ENCODE peak calls at places on chromosomes 3 and 15, in four cellular contexts. One of them, this sample, is unnamed.
A peak's percentile ranks its signal among the peaks of the same experiment; 100 is the strongest.

GRCh38 chr3:112481342-112481870 is 17.9 kb downstream of the BTLA start:
- DNase-seq in K562: no peak
- DNase-seq in GM12878: no peak
- DNase-seq in endothelial cell of umbilical vein: no peak
- DNase-seq in this sample: no peak

GRCh38 chr3:163490119-163490518 is 1588.2 kb downstream of the SI start:
- DNase-seq in K562: peak; percentile 59
- DNase-seq in GM12878: no peak
- DNase-seq in endothelial cell of umbilical vein: no peak
- DNase-seq in this sample: peak; percentile 48

GRCh38 chr3:39407259-39407629 is 724 bp downstream of the RPSA start:
- DNase-seq in K562: no peak
- DNase-seq in GM12878: no peak
- DNase-seq in endothelial cell of umbilical vein: peak; percentile 36
- DNase-seq in this sample: no peak

GRCh38 chr3:62159693-62160092 is 213.7 kb downstream of the FEZF2 start:
- DNase-seq in K562: no peak
- DNase-seq in GM12878: no peak
- DNase-seq in endothelial cell of umbilical vein: peak; percentile 95
- DNase-seq in this sample: no peak

GRCh38 chr3:181782306-181782924 is 70.7 kb downstream of the SOX2 start:
- DNase-seq in K562: no peak
- DNase-seq in GM12878: no peak
- DNase-seq in endothelial cell of umbilical vein: peak; percentile 58
- DNase-seq in this sample: no peak

GRCh38 chr3:136070334-136070733 is 104.8 kb downstream of the PPP2R3A start:
- DNase-seq in K562: no peak
- DNase-seq in GM12878: no peak
- DNase-seq in endothelial cell of umbilical vein: no peak
- DNase-seq in this sample: no peak

GRCh38 chr3:123765475-123766166 is 118.5 kb downstream of the MYLK start:
- DNase-seq in K562: no peak
- DNase-seq in GM12878: no peak
- DNase-seq in endothelial cell of umbilical vein: peak; percentile 20
- DNase-seq in this sample: no peak

GRCh38 chr15:86515625-86516024 is 436.0 kb downstream of the AGBL1 start:
- DNase-seq in K562: no peak
- DNase-seq in GM12878: no peak
- DNase-seq in endothelial cell of umbilical vein: no peak
- DNase-seq in this sample: no peak

GRCh38 chr3:105974381-105974780 is 105.6 kb upstream of the CBLB start:
- DNase-seq in K562: no peak
- DNase-seq in GM12878: no peak
- DNase-seq in endothelial cell of umbilical vein: no peak
- DNase-seq in this sample: no peak

GRCh38 chr15:67945951-67946700 is 106.3 kb upstream of the RNU6-1 start:
- DNase-seq in K562: peak; percentile 54
- DNase-seq in GM12878: no peak
- DNase-seq in endothelial cell of umbilical vein: no peak
- DNase-seq in this sample: no peak

GRCh38 chr3:141231923-141232861 is 567 bp downstream of the PXYLP1 start:
- DNase-seq in K562: peak; percentile 27
- DNase-seq in GM12878: no peak
- DNase-seq in endothelial cell of umbilical vein: peak; percentile 16
- DNase-seq in this sample: no peak

GRCh38 chr3:14861451-14862302 is 42.9 kb downstream of the FGD5 start:
- DNase-seq in K562: no peak
- DNase-seq in GM12878: no peak
- DNase-seq in endothelial cell of umbilical vein: no peak
- DNase-seq in this sample: no peak

GRCh38 chr15:46955576-46955975 is 761.7 kb upstream of the SEMA6D start:
- DNase-seq in K562: no peak
- DNase-seq in GM12878: no peak
- DNase-seq in endothelial cell of umbilical vein: no peak
- DNase-seq in this sample: no peak

GRCh38 chr3:101081990-101082389 is 88.8 kb upstream of the ABI3BP start:
- DNase-seq in K562: no peak
- DNase-seq in GM12878: no peak
- DNase-seq in endothelial cell of umbilical vein: no peak
- DNase-seq in this sample: no peak

GRCh38 chr3:169453256-169454059 is 210.1 kb downstream of the MECOM start:
- DNase-seq in K562: peak; percentile 44
- DNase-seq in GM12878: no peak
- DNase-seq in endothelial cell of umbilical vein: no peak
- DNase-seq in this sample: no peak

GRCh38 chr3:43178891-43179366 is 73.0 kb upstream of the POMGNT2 start:
- DNase-seq in K562: no peak
- DNase-seq in GM12878: no peak
- DNase-seq in endothelial cell of umbilical vein: peak; percentile 83
- DNase-seq in this sample: peak; percentile 80

GRCh38 chr15:39588531-39589192 is 7.8 kb downstream of the THBS1 start:
- DNase-seq in K562: no peak
- DNase-seq in GM12878: no peak
- DNase-seq in endothelial cell of umbilical vein: peak; percentile 66
- DNase-seq in this sample: no peak

GRCh38 chr15:56759450-56759845 is 26.1 kb upstream of the ZNF280D start:
- DNase-seq in K562: no peak
- DNase-seq in GM12878: no peak
- DNase-seq in endothelial cell of umbilical vein: no peak
- DNase-seq in this sample: no peak

GRCh38 chr15:28272587-28272986 is 49.4 kb downstream of the HERC2 start:
- DNase-seq in K562: no peak
- DNase-seq in GM12878: no peak
- DNase-seq in endothelial cell of umbilical vein: no peak
- DNase-seq in this sample: no peak

GRCh38 chr3:193940526-193940925 is 195.4 kb upstream of the HES1 start:
- DNase-seq in K562: no peak
- DNase-seq in GM12878: no peak
- DNase-seq in endothelial cell of umbilical vein: no peak
- DNase-seq in this sample: no peak

GRCh38 chr3:53661480-53661879 is 167.1 kb downstream of the CACNA1D start:
- DNase-seq in K562: no peak
- DNase-seq in GM12878: no peak
- DNase-seq in endothelial cell of umbilical vein: no peak
- DNase-seq in this sample: no peak

GRCh38 chr3:133295199-133295901 is 104.5 kb upstream of the BFSP2 start:
- DNase-seq in K562: no peak
- DNase-seq in GM12878: peak; percentile 19
- DNase-seq in endothelial cell of umbilical vein: peak; percentile 28
- DNase-seq in this sample: no peak

GRCh38 chr3:181698263-181698944 is 13.3 kb upstream of the SOX2 start:
- DNase-seq in K562: no peak
- DNase-seq in GM12878: no peak
- DNase-seq in endothelial cell of umbilical vein: no peak
- DNase-seq in this sample: no peak

GRCh38 chr3:23405081-23405480 is 202.0 kb downstream of the UBE2E2 start:
- DNase-seq in K562: no peak
- DNase-seq in GM12878: no peak
- DNase-seq in endothelial cell of umbilical vein: no peak
- DNase-seq in this sample: no peak

GRCh38 chr3:71062920-71063767 is 520.4 kb downstream of the FOXP1 start:
- DNase-seq in K562: peak; percentile 40
- DNase-seq in GM12878: no peak
- DNase-seq in endothelial cell of umbilical vein: peak; percentile 82
- DNase-seq in this sample: no peak

GRCh38 chr3:31979006-31979697 is 1.9 kb downstream of the OSBPL10 start:
- DNase-seq in K562: no peak
- DNase-seq in GM12878: peak; percentile 17
- DNase-seq in endothelial cell of umbilical vein: peak; percentile 77
- DNase-seq in this sample: no peak

GRCh38 chr3:115470254-115470653 is 153.1 kb upstream of the GAP43 start:
- DNase-seq in K562: no peak
- DNase-seq in GM12878: no peak
- DNase-seq in endothelial cell of umbilical vein: no peak
- DNase-seq in this sample: no peak

GRCh38 chr3:38638354-38638753 is 11.1 kb downstream of the SCN5A start:
- DNase-seq in K562: no peak
- DNase-seq in GM12878: no peak
- DNase-seq in endothelial cell of umbilical vein: no peak
- DNase-seq in this sample: no peak

GRCh38 chr15:71272932-71273331 is 157.7 kb downstream of the THSD4 start:
- DNase-seq in K562: no peak
- DNase-seq in GM12878: no peak
- DNase-seq in endothelial cell of umbilical vein: no peak
- DNase-seq in this sample: no peak

GRCh38 chr3:42847731-42848130 is 27.9 kb downstream of the CYP8B1 start:
- DNase-seq in K562: no peak
- DNase-seq in GM12878: no peak
- DNase-seq in endothelial cell of umbilical vein: no peak
- DNase-seq in this sample: no peak

GRCh38 chr3:29758108-29759020 is 477.5 kb downstream of the RBMS3 start:
- DNase-seq in K562: no peak
- DNase-seq in GM12878: no peak
- DNase-seq in endothelial cell of umbilical vein: peak; percentile 88
- DNase-seq in this sample: no peak

GRCh38 chr15:65914981-65915925 is 46.0 kb downstream of the RAB11A start:
- DNase-seq in K562: no peak
- DNase-seq in GM12878: no peak
- DNase-seq in endothelial cell of umbilical vein: no peak
- DNase-seq in this sample: no peak

GRCh38 chr3:128402319-128402718 is 64.4 kb downstream of the DNAJB8 start:
- DNase-seq in K562: no peak
- DNase-seq in GM12878: no peak
- DNase-seq in endothelial cell of umbilical vein: no peak
- DNase-seq in this sample: no peak

GRCh38 chr15:25170781-25171110 is 216.0 kb downstream of the SNRPN start:
- DNase-seq in K562: no peak
- DNase-seq in GM12878: no peak
- DNase-seq in endothelial cell of umbilical vein: no peak
- DNase-seq in this sample: no peak

GRCh38 chr3:129036234-129037092 is 24.1 kb upstream of the GP9 start:
- DNase-seq in K562: no peak
- DNase-seq in GM12878: no peak
- DNase-seq in endothelial cell of umbilical vein: no peak
- DNase-seq in this sample: no peak

GRCh38 chr3:52234516-52235447 is 4.2 kb downstream of the TWF2 start:
- DNase-seq in K562: no peak
- DNase-seq in GM12878: no peak
- DNase-seq in endothelial cell of umbilical vein: no peak
- DNase-seq in this sample: no peak

GRCh38 chr15:81106560-81106959 is 27.5 kb upstream of the CFAP161 start:
- DNase-seq in K562: peak; percentile 86
- DNase-seq in GM12878: peak; percentile 8
- DNase-seq in endothelial cell of umbilical vein: peak; percentile 78
- DNase-seq in this sample: peak; percentile 60

GRCh38 chr3:5016218-5017161 is 37.3 kb downstream of the BHLHE40 start:
- DNase-seq in K562: peak; percentile 94
- DNase-seq in GM12878: no peak
- DNase-seq in endothelial cell of umbilical vein: peak; percentile 85
- DNase-seq in this sample: peak; percentile 72

GRCh38 chr3:127652246-127652995 is 20.3 kb upstream of the ABTB1 start:
- DNase-seq in K562: peak; percentile 47
- DNase-seq in GM12878: no peak
- DNase-seq in endothelial cell of umbilical vein: peak; percentile 57
- DNase-seq in this sample: peak; percentile 41

GRCh38 chr3:78314327-78314726 is 1274.4 kb downstream of the ROBO2 start:
- DNase-seq in K562: no peak
- DNase-seq in GM12878: no peak
- DNase-seq in endothelial cell of umbilical vein: no peak
- DNase-seq in this sample: no peak

GRCh38 chr15:63504979-63505841 is 817 bp downstream of the USP3 start:
- DNase-seq in K562: peak; percentile 75
- DNase-seq in GM12878: no peak
- DNase-seq in endothelial cell of umbilical vein: peak; percentile 75
- DNase-seq in this sample: no peak
- TF ChIP-seq POLR2A in K562: peak; percentile 53
- TF ChIP-seq POLR2A in GM12878: no peak
- TF ChIP-seq POLR2A in endothelial cell of umbilical vein: peak; percentile 42
- TF ChIP-seq POLR2A in this sample: no peak

GRCh38 chr3:49460188-49460885 is 9.7 kb upstream of the DAG1 start:
- DNase-seq in K562: no peak
- DNase-seq in GM12878: no peak
- DNase-seq in endothelial cell of umbilical vein: no peak
- DNase-seq in this sample: no peak

GRCh38 chr3:49460956-49461355 is 9.1 kb upstream of the DAG1 start:
- DNase-seq in K562: no peak
- DNase-seq in GM12878: no peak
- DNase-seq in endothelial cell of umbilical vein: no peak
- DNase-seq in this sample: no peak

GRCh38 chr3:49465269-49466034 is 4.6 kb upstream of the DAG1 start:
- DNase-seq in K562: peak; percentile 72
- DNase-seq in GM12878: no peak
- DNase-seq in endothelial cell of umbilical vein: no peak
- DNase-seq in this sample: no peak

GRCh38 chr3:49461443-49462171 is 8.5 kb upstream of the DAG1 start:
- DNase-seq in K562: no peak
- DNase-seq in GM12878: no peak
- DNase-seq in endothelial cell of umbilical vein: no peak
- DNase-seq in this sample: no peak

GRCh38 chr3:49462222-49462621 is 7.8 kb upstream of the DAG1 start:
- DNase-seq in K562: peak; percentile 75
- DNase-seq in GM12878: no peak
- DNase-seq in endothelial cell of umbilical vein: no peak
- DNase-seq in this sample: no peak
- H2AFZ ChIP-seq in K562: peak overlapping the region; percentile 74
- H2AFZ ChIP-seq in GM12878: peak overlapping the region; percentile 52
- H2AFZ ChIP-seq in endothelial cell of umbilical vein: no peak overlapping the region
- H2AFZ ChIP-seq in this sample: no peak overlapping the region

GRCh38 chr3:185175370-185175987 is 22.6 kb upstream of the C3orf70 start:
- DNase-seq in K562: peak; percentile 90
- DNase-seq in GM12878: peak; percentile 27
- DNase-seq in endothelial cell of umbilical vein: no peak
- DNase-seq in this sample: no peak
- TF ChIP-seq POLR2A in K562: peak; percentile 76
- TF ChIP-seq POLR2A in GM12878: peak; percentile 67
- TF ChIP-seq POLR2A in endothelial cell of umbilical vein: no peak
- TF ChIP-seq POLR2A in this sample: no peak

DNA sequence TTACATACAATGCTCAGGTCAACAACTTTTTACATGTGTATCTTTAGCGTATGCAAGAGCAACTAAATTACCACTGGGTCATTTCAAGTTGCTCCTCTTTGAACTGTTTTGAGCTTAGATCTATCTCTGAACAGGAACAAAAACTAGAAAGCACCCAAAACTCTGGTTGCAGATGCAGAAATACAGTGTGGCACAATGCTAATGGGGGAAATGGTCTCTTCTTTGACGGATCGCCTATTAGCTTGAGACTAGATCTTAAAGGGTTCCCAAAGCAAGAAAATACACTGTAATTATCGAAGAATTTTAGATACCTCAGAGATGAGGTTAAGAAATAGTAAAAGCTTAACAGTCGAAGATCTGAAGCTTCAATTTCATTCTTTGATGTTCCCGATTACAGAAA is 864 bp downstream of the PPP1R2 start:
- DNase-seq in K562: no peak
- DNase-seq in GM12878: no peak
- DNase-seq in endothelial cell of umbilical vein: peak; percentile 58
- DNase-seq in this sample: no peak
- H2AFZ ChIP-seq in K562: peak overlapping the region; percentile 91
- H2AFZ ChIP-seq in GM12878: no peak overlapping the region
- H2AFZ ChIP-seq in endothelial cell of umbilical vein: peak overlapping the region; percentile 34
- H2AFZ ChIP-seq in this sample: no peak overlapping the region